ENCODE peak calls at places on chromosome 14, in eight cellular contexts. Y is Right ventricle myocardium inferior; K is HTR-8/SVneo; P is caudate nucleus; C is CD8-positive, alpha-beta memory T cell; S is lung; E is NAMALWA; U is left ventricle myocardium superior. B is an unnamed sample.

GRCh38 chr14:89014570-89014847 is 190.1 kb downstream of the TTC8 start:
- DNase-seq in Y (no peak), U (no peak), E (no peak), P (no peak), S (no peak), C (no peak), K (no peak), B (no peak)

GRCh38 chr14:23025181-23025788 is 9.4 kb downstream of the PSMB5 start:
- DNase-seq in E (no peak), Y (no peak), K (no peak), P (no peak), U (no peak), C (no peak), S (no peak), B (no peak)

GRCh38 chr14:36383674-36384421 is 63.4 kb upstream of the MBIP start:
- DNase-seq in U (peak), K (no peak), E (no peak), P (no peak), S (peak), Y (peak), C (no peak), B (no peak)

GRCh38 chr14:37596790-37597189 is 1.4 kb downstream of the TTC6 start:
- DNase-seq in U (no peak), S (no peak), C (no peak), K (no peak), P (no peak), E (no peak), Y (no peak), B (no peak)

GRCh38 chr14:61573748-61574513 is 121.4 kb upstream of the HIF1A start:
- DNase-seq in E (no peak), C (no peak), K (peak), P (no peak), U (no peak), Y (no peak), S (no peak), B (no peak)

GRCh38 chr14:104561124-104561531 is 18.4 kb upstream of the C14orf180 start:
- DNase-seq in P (no peak), S (no peak), E (no peak), Y (peak), U (peak), C (no peak), K (no peak), B (no peak)

GRCh38 chr14:104395941-104396681 is 183.5 kb upstream of the C14orf180 start:
- DNase-seq in C (no peak), P (no peak), Y (peak), S (peak), K (no peak), E (no peak), U (no peak), B (no peak)

GRCh38 chr14:95038521-95039250 is 118.6 kb downstream of the DICER1 start:
- DNase-seq in P (no peak), C (no peak), Y (no peak), E (no peak), U (no peak), S (peak), K (no peak), B (no peak)

GRCh38 chr14:72528059-72528950 is 365.6 kb downstream of the DPF3 start:
- DNase-seq in S (no peak), U (no peak), E (no peak), C (no peak), Y (no peak), K (no peak), P (no peak), B (no peak)

GRCh38 chr14:24425704-24426103 is 3.8 kb downstream of the CBLN3 start:
- DNase-seq in Y (no peak), U (no peak), P (no peak), E (no peak), K (no peak), C (no peak), S (no peak), B (no peak)